ENCODE peak calls at places on chromosomes 4 and X, in nine cellular contexts. One of them, this sample, is unnamed.

GRCh38 chr4:153222162-153222789 is 18.0 kb downstream of the TRIM2 start:
- DNase-seq in fibroblast of pulmonary artery: peak
- DNase-seq in AG10803: peak
- DNase-seq in HFF-Myc: peak
- DNase-seq in CD8-positive, alpha-beta T cell: peak
- DNase-seq in SJSA1: peak
- DNase-seq in CD8-positive, alpha-beta memory T cell: peak
- DNase-seq in GM12878: no peak
- DNase-seq in IMR-90: peak
- DNase-seq in this sample: peak

GRCh38 chr4:10611673-10612072 is 72.9 kb downstream of the CLNK start:
- DNase-seq in fibroblast of pulmonary artery: peak
- DNase-seq in AG10803: peak
- DNase-seq in HFF-Myc: peak
- DNase-seq in CD8-positive, alpha-beta T cell: no peak
- DNase-seq in SJSA1: peak
- DNase-seq in CD8-positive, alpha-beta memory T cell: no peak
- DNase-seq in GM12878: no peak
- DNase-seq in IMR-90: peak
- DNase-seq in this sample: peak

GRCh38 chr4:78370625-78371372 is 180.8 kb upstream of the ANXA3 start:
- DNase-seq in fibroblast of pulmonary artery: no peak
- DNase-seq in AG10803: peak
- DNase-seq in HFF-Myc: no peak
- DNase-seq in CD8-positive, alpha-beta T cell: no peak
- DNase-seq in SJSA1: no peak
- DNase-seq in CD8-positive, alpha-beta memory T cell: no peak
- DNase-seq in GM12878: no peak
- DNase-seq in IMR-90: no peak
- DNase-seq in this sample: peak

GRCh38 chr4:8189551-8190466 is 9.3 kb upstream of the SH3TC1 start:
- DNase-seq in fibroblast of pulmonary artery: no peak
- DNase-seq in AG10803: no peak
- DNase-seq in HFF-Myc: no peak
- DNase-seq in CD8-positive, alpha-beta T cell: no peak
- DNase-seq in SJSA1: no peak
- DNase-seq in CD8-positive, alpha-beta memory T cell: no peak
- DNase-seq in GM12878: no peak
- DNase-seq in IMR-90: no peak
- DNase-seq in this sample: no peak

GRCh38 chr4:113882668-113883067 is 96.8 kb downstream of the ARSJ start:
- DNase-seq in fibroblast of pulmonary artery: peak
- DNase-seq in AG10803: no peak
- DNase-seq in HFF-Myc: no peak
- DNase-seq in CD8-positive, alpha-beta T cell: no peak
- DNase-seq in SJSA1: no peak
- DNase-seq in CD8-positive, alpha-beta memory T cell: no peak
- DNase-seq in GM12878: no peak
- DNase-seq in IMR-90: peak
- DNase-seq in this sample: peak

GRCh38 chr4:152606800-152607577 is 71.1 kb upstream of the FBXW7 start:
- DNase-seq in fibroblast of pulmonary artery: no peak
- DNase-seq in AG10803: no peak
- DNase-seq in HFF-Myc: no peak
- DNase-seq in CD8-positive, alpha-beta T cell: no peak
- DNase-seq in SJSA1: no peak
- DNase-seq in CD8-positive, alpha-beta memory T cell: no peak
- DNase-seq in GM12878: no peak
- DNase-seq in IMR-90: no peak
- DNase-seq in this sample: no peak

GRCh38 chr4:99811850-99812249 is 4.8 kb upstream of the DAPP1 start:
- DNase-seq in fibroblast of pulmonary artery: peak
- DNase-seq in AG10803: peak
- DNase-seq in HFF-Myc: no peak
- DNase-seq in CD8-positive, alpha-beta T cell: no peak
- DNase-seq in SJSA1: no peak
- DNase-seq in CD8-positive, alpha-beta memory T cell: peak
- DNase-seq in GM12878: no peak
- DNase-seq in IMR-90: peak
- DNase-seq in this sample: peak

GRCh38 chr4:88818650-88819470 is 121.2 kb upstream of the NAP1L5 start:
- DNase-seq in fibroblast of pulmonary artery: peak
- DNase-seq in AG10803: peak
- DNase-seq in HFF-Myc: no peak
- DNase-seq in CD8-positive, alpha-beta T cell: peak
- DNase-seq in SJSA1: no peak
- DNase-seq in CD8-positive, alpha-beta memory T cell: peak
- DNase-seq in GM12878: peak
- DNase-seq in IMR-90: peak
- DNase-seq in this sample: peak

GRCh38 chr4:106809083-106809482 is 227.0 kb downstream of the DKK2 start:
- DNase-seq in fibroblast of pulmonary artery: peak
- DNase-seq in AG10803: peak
- DNase-seq in HFF-Myc: peak
- DNase-seq in CD8-positive, alpha-beta T cell: no peak
- DNase-seq in SJSA1: no peak
- DNase-seq in CD8-positive, alpha-beta memory T cell: no peak
- DNase-seq in GM12878: no peak
- DNase-seq in IMR-90: peak
- DNase-seq in this sample: peak

GRCh38 chrX:11724122-11725017 is 33.7 kb upstream of the MSL3 start:
- DNase-seq in fibroblast of pulmonary artery: peak
- DNase-seq in AG10803: peak
- DNase-seq in HFF-Myc: peak
- DNase-seq in CD8-positive, alpha-beta T cell: no peak
- DNase-seq in SJSA1: no peak
- DNase-seq in CD8-positive, alpha-beta memory T cell: peak
- DNase-seq in GM12878: no peak
- DNase-seq in IMR-90: peak
- DNase-seq in this sample: peak
- H3K4me3 ChIP-seq in fibroblast of pulmonary artery: no peak
- H3K4me3 ChIP-seq in AG10803: no peak
- H3K4me3 ChIP-seq in HFF-Myc: no peak
- H3K4me3 ChIP-seq in CD8-positive, alpha-beta T cell: no peak
- H3K4me3 ChIP-seq in SJSA1: no peak
- H3K4me3 ChIP-seq in CD8-positive, alpha-beta memory T cell: no peak
- H3K4me3 ChIP-seq in GM12878: no peak
- H3K4me3 ChIP-seq in IMR-90: no peak
- H3K4me3 ChIP-seq in this sample: no peak

GRCh38 chr4:123587983-123588494 is 191.4 kb downstream of the SPRY1 start:
- DNase-seq in fibroblast of pulmonary artery: peak
- DNase-seq in AG10803: peak
- DNase-seq in HFF-Myc: peak
- DNase-seq in CD8-positive, alpha-beta T cell: no peak
- DNase-seq in SJSA1: peak
- DNase-seq in CD8-positive, alpha-beta memory T cell: no peak
- DNase-seq in GM12878: no peak
- DNase-seq in IMR-90: peak
- DNase-seq in this sample: peak
- H3K4me3 ChIP-seq in fibroblast of pulmonary artery: no peak
- H3K4me3 ChIP-seq in AG10803: peak
- H3K4me3 ChIP-seq in HFF-Myc: no peak
- H3K4me3 ChIP-seq in CD8-positive, alpha-beta T cell: no peak
- H3K4me3 ChIP-seq in SJSA1: no peak
- H3K4me3 ChIP-seq in CD8-positive, alpha-beta memory T cell: no peak
- H3K4me3 ChIP-seq in GM12878: no peak
- H3K4me3 ChIP-seq in IMR-90: no peak
- H3K4me3 ChIP-seq in this sample: no peak

GRCh38 chrX:153884136-153885076 is 1.6 kb downstream of the L1CAM start:
- DNase-seq in fibroblast of pulmonary artery: no peak
- DNase-seq in AG10803: no peak
- DNase-seq in HFF-Myc: no peak
- DNase-seq in CD8-positive, alpha-beta T cell: no peak
- DNase-seq in SJSA1: no peak
- DNase-seq in CD8-positive, alpha-beta memory T cell: no peak
- DNase-seq in GM12878: no peak
- DNase-seq in IMR-90: no peak
- DNase-seq in this sample: no peak
- H3K4me3 ChIP-seq in fibroblast of pulmonary artery: no peak
- H3K4me3 ChIP-seq in AG10803: no peak
- H3K4me3 ChIP-seq in HFF-Myc: no peak
- H3K4me3 ChIP-seq in CD8-positive, alpha-beta T cell: no peak
- H3K4me3 ChIP-seq in SJSA1: no peak
- H3K4me3 ChIP-seq in CD8-positive, alpha-beta memory T cell: no peak
- H3K4me3 ChIP-seq in GM12878: no peak
- H3K4me3 ChIP-seq in IMR-90: no peak
- H3K4me3 ChIP-seq in this sample: no peak

GRCh38 chr4:80196259-80197131 is 808 bp upstream of the PRDM8 start:
- DNase-seq in fibroblast of pulmonary artery: no peak
- DNase-seq in AG10803: no peak
- DNase-seq in HFF-Myc: no peak
- DNase-seq in CD8-positive, alpha-beta T cell: no peak
- DNase-seq in SJSA1: no peak
- DNase-seq in CD8-positive, alpha-beta memory T cell: no peak
- DNase-seq in GM12878: no peak
- DNase-seq in IMR-90: peak
- DNase-seq in this sample: no peak
- H3K4me3 ChIP-seq in fibroblast of pulmonary artery: peak
- H3K4me3 ChIP-seq in AG10803: peak
- H3K4me3 ChIP-seq in HFF-Myc: peak
- H3K4me3 ChIP-seq in CD8-positive, alpha-beta T cell: peak
- H3K4me3 ChIP-seq in SJSA1: no peak
- H3K4me3 ChIP-seq in CD8-positive, alpha-beta memory T cell: peak
- H3K4me3 ChIP-seq in GM12878: no peak
- H3K4me3 ChIP-seq in IMR-90: peak
- H3K4me3 ChIP-seq in this sample: peak

GRCh38 chr4:122733805-122734155 is 1.3 kb downstream of the BBS12 start:
- DNase-seq in fibroblast of pulmonary artery: no peak
- DNase-seq in AG10803: no peak
- DNase-seq in HFF-Myc: no peak
- DNase-seq in CD8-positive, alpha-beta T cell: no peak
- DNase-seq in SJSA1: no peak
- DNase-seq in CD8-positive, alpha-beta memory T cell: no peak
- DNase-seq in GM12878: no peak
- DNase-seq in IMR-90: no peak
- DNase-seq in this sample: no peak
- H3K4me3 ChIP-seq in fibroblast of pulmonary artery: peak
- H3K4me3 ChIP-seq in AG10803: peak
- H3K4me3 ChIP-seq in HFF-Myc: peak
- H3K4me3 ChIP-seq in CD8-positive, alpha-beta T cell: no peak
- H3K4me3 ChIP-seq in SJSA1: no peak
- H3K4me3 ChIP-seq in CD8-positive, alpha-beta memory T cell: peak
- H3K4me3 ChIP-seq in GM12878: no peak
- H3K4me3 ChIP-seq in IMR-90: no peak
- H3K4me3 ChIP-seq in this sample: peak

GRCh38 chr4:180120114-180120513 is 2123.1 kb upstream of the TENM3 start:
- DNase-seq in fibroblast of pulmonary artery: no peak
- DNase-seq in AG10803: no peak
- DNase-seq in HFF-Myc: no peak
- DNase-seq in CD8-positive, alpha-beta T cell: no peak
- DNase-seq in SJSA1: no peak
- DNase-seq in CD8-positive, alpha-beta memory T cell: no peak
- DNase-seq in GM12878: no peak
- DNase-seq in IMR-90: peak
- DNase-seq in this sample: no peak
- H3K4me3 ChIP-seq in fibroblast of pulmonary artery: no peak
- H3K4me3 ChIP-seq in AG10803: no peak
- H3K4me3 ChIP-seq in HFF-Myc: no peak
- H3K4me3 ChIP-seq in CD8-positive, alpha-beta T cell: no peak
- H3K4me3 ChIP-seq in SJSA1: no peak
- H3K4me3 ChIP-seq in CD8-positive, alpha-beta memory T cell: no peak
- H3K4me3 ChIP-seq in GM12878: no peak
- H3K4me3 ChIP-seq in IMR-90: no peak
- H3K4me3 ChIP-seq in this sample: no peak

DNA sequence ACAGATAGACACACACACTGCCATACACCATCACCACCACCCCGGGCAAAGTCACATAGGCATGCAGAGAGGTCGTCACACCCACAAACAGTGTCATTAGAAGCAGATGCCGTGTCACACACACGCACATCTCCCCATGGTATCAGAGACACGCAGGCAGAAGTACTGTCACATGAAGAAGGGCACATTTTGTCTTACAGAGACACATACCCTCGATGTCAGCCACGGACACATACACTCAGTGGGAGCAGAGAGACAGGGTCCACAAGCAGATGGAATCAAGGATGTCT is 3.3 kb downstream of the NALF2 start:
- DNase-seq in fibroblast of pulmonary artery: no peak
- DNase-seq in AG10803: no peak
- DNase-seq in HFF-Myc: no peak
- DNase-seq in CD8-positive, alpha-beta T cell: no peak
- DNase-seq in SJSA1: no peak
- DNase-seq in CD8-positive, alpha-beta memory T cell: no peak
- DNase-seq in GM12878: no peak
- DNase-seq in IMR-90: no peak
- DNase-seq in this sample: no peak
- H3K4me3 ChIP-seq in fibroblast of pulmonary artery: no peak
- H3K4me3 ChIP-seq in AG10803: no peak
- H3K4me3 ChIP-seq in HFF-Myc: no peak
- H3K4me3 ChIP-seq in CD8-positive, alpha-beta T cell: no peak
- H3K4me3 ChIP-seq in SJSA1: no peak
- H3K4me3 ChIP-seq in CD8-positive, alpha-beta memory T cell: no peak
- H3K4me3 ChIP-seq in GM12878: no peak
- H3K4me3 ChIP-seq in IMR-90: no peak
- H3K4me3 ChIP-seq in this sample: no peak

GRCh38 chr4:3371581-3372001 is 70.2 kb upstream of the HGFAC start:
- DNase-seq in fibroblast of pulmonary artery: peak
- DNase-seq in AG10803: no peak
- DNase-seq in HFF-Myc: no peak
- DNase-seq in CD8-positive, alpha-beta T cell: no peak
- DNase-seq in SJSA1: no peak
- DNase-seq in CD8-positive, alpha-beta memory T cell: no peak
- DNase-seq in GM12878: no peak
- DNase-seq in IMR-90: peak
- DNase-seq in this sample: no peak
- H3K4me3 ChIP-seq in fibroblast of pulmonary artery: peak
- H3K4me3 ChIP-seq in AG10803: no peak
- H3K4me3 ChIP-seq in HFF-Myc: peak
- H3K4me3 ChIP-seq in CD8-positive, alpha-beta T cell: no peak
- H3K4me3 ChIP-seq in SJSA1: peak
- H3K4me3 ChIP-seq in CD8-positive, alpha-beta memory T cell: no peak
- H3K4me3 ChIP-seq in GM12878: no peak
- H3K4me3 ChIP-seq in IMR-90: no peak
- H3K4me3 ChIP-seq in this sample: peak

GRCh38 chr4:26717332-26717731 is 133.4 kb downstream of the TBC1D19 start:
- DNase-seq in fibroblast of pulmonary artery: peak
- DNase-seq in AG10803: peak
- DNase-seq in HFF-Myc: peak
- DNase-seq in CD8-positive, alpha-beta T cell: no peak
- DNase-seq in SJSA1: peak
- DNase-seq in CD8-positive, alpha-beta memory T cell: no peak
- DNase-seq in GM12878: no peak
- DNase-seq in IMR-90: peak
- DNase-seq in this sample: peak
- H3K4me3 ChIP-seq in fibroblast of pulmonary artery: no peak
- H3K4me3 ChIP-seq in AG10803: no peak
- H3K4me3 ChIP-seq in HFF-Myc: no peak
- H3K4me3 ChIP-seq in CD8-positive, alpha-beta T cell: no peak
- H3K4me3 ChIP-seq in SJSA1: no peak
- H3K4me3 ChIP-seq in CD8-positive, alpha-beta memory T cell: no peak
- H3K4me3 ChIP-seq in GM12878: no peak
- H3K4me3 ChIP-seq in IMR-90: no peak
- H3K4me3 ChIP-seq in this sample: no peak